ENCODE peak calls at places on chromosomes 2 and 18, in four cellular contexts. One of them, this sample, is unnamed.

GRCh38 chr18:31603335-31603734 is 11.7 kb downstream of the TTR start:
- DNase-seq in HepG2: no peak
- DNase-seq in H1: no peak
- DNase-seq in GM12878: no peak
- DNase-seq in this sample: no peak

GRCh38 chr2:208319403-208319802 is 53.3 kb downstream of the PIKFYVE start:
- DNase-seq in HepG2: no peak
- DNase-seq in H1: no peak
- DNase-seq in GM12878: peak
- DNase-seq in this sample: no peak

GRCh38 chr2:105126353-105126752 is 88.5 kb downstream of the MRPS9 start:
- DNase-seq in HepG2: no peak
- DNase-seq in H1: no peak
- DNase-seq in GM12878: no peak
- DNase-seq in this sample: no peak

GRCh38 chr2:209772316-209772715 is 684 bp downstream of the UNC80 start:
- DNase-seq in HepG2: no peak
- DNase-seq in H1: no peak
- DNase-seq in GM12878: no peak
- DNase-seq in this sample: no peak

GRCh38 chr18:49183921-49184320 is 233.2 kb upstream of the SMAD7 start:
- DNase-seq in HepG2: no peak
- DNase-seq in H1: no peak
- DNase-seq in GM12878: no peak
- DNase-seq in this sample: no peak

GRCh38 chr18:50114448-50114847 is 80.5 kb downstream of the MYO5B start:
- DNase-seq in HepG2: no peak
- DNase-seq in H1: no peak
- DNase-seq in GM12878: no peak
- DNase-seq in this sample: no peak

GRCh38 chr2:237766334-237766733 is 32.2 kb upstream of the RBM44 start:
- DNase-seq in HepG2: no peak
- DNase-seq in H1: no peak
- DNase-seq in GM12878: no peak
- DNase-seq in this sample: no peak

GRCh38 chr2:29317077-29317517 is 201.9 kb downstream of the CLIP4 start:
- DNase-seq in HepG2: no peak
- DNase-seq in H1: no peak
- DNase-seq in GM12878: peak
- DNase-seq in this sample: no peak

GRCh38 chr18:31241900-31242409 is 76.0 kb upstream of the DSG1 start:
- DNase-seq in HepG2: peak
- DNase-seq in H1: peak
- DNase-seq in GM12878: no peak
- DNase-seq in this sample: peak

GRCh38 chr2:19363474-19363778 is 5.0 kb upstream of the OSR1 start:
- DNase-seq in HepG2: no peak
- DNase-seq in H1: no peak
- DNase-seq in GM12878: no peak
- DNase-seq in this sample: no peak

GRCh38 chr18:57436193-57436964 is 1.2 kb downstream of the ONECUT2 start:
- DNase-seq in HepG2: no peak
- DNase-seq in H1: no peak
- DNase-seq in GM12878: no peak
- DNase-seq in this sample: no peak

GRCh38 chr2:233480490-233481202 is 85.9 kb downstream of the USP40 start:
- DNase-seq in HepG2: peak
- DNase-seq in H1: no peak
- DNase-seq in GM12878: no peak
- DNase-seq in this sample: no peak

GRCh38 chr2:171412571-171412970 is 21.2 kb downstream of the METTL8 start:
- DNase-seq in HepG2: no peak
- DNase-seq in H1: no peak
- DNase-seq in GM12878: no peak
- DNase-seq in this sample: no peak

GRCh38 chr2:69003731-69004130 is 9.2 kb upstream of the ANTXR1 start:
- DNase-seq in HepG2: no peak
- DNase-seq in H1: no peak
- DNase-seq in GM12878: no peak
- DNase-seq in this sample: no peak

GRCh38 chr2:85318222-85319182 is 9.3 kb downstream of the TGOLN2 start:
- DNase-seq in HepG2: no peak
- DNase-seq in H1: no peak
- DNase-seq in GM12878: no peak
- DNase-seq in this sample: no peak

GRCh38 chr2:20001361-20001863 is 11.1 kb downstream of the MATN3 start:
- DNase-seq in HepG2: no peak
- DNase-seq in H1: no peak
- DNase-seq in GM12878: no peak
- DNase-seq in this sample: no peak

GRCh38 chr18:50659091-50660003 is 99.5 kb downstream of the MAPK4 start:
- DNase-seq in HepG2: peak
- DNase-seq in H1: no peak
- DNase-seq in GM12878: no peak
- DNase-seq in this sample: no peak

GRCh38 chr18:12034241-12035100 is 53.2 kb downstream of the IMPA2 start:
- DNase-seq in HepG2: no peak
- DNase-seq in H1: no peak
- DNase-seq in GM12878: no peak
- DNase-seq in this sample: no peak

GRCh38 chr18:79878741-79879358 is 72.6 kb downstream of the SLC66A2 start:
- DNase-seq in HepG2: no peak
- DNase-seq in H1: no peak
- DNase-seq in GM12878: no peak
- DNase-seq in this sample: no peak

GRCh38 chr2:1234731-1235308 is 178.4 kb upstream of the TPO start:
- DNase-seq in HepG2: no peak
- DNase-seq in H1: no peak
- DNase-seq in GM12878: no peak
- DNase-seq in this sample: no peak

GRCh38 chr2:11348209-11348749 is 3.8 kb upstream of the ROCK2 start:
- DNase-seq in HepG2: peak
- DNase-seq in H1: no peak
- DNase-seq in GM12878: no peak
- DNase-seq in this sample: no peak

GRCh38 chr2:196293751-196294486 is 122.5 kb upstream of the STK17B start:
- DNase-seq in HepG2: no peak
- DNase-seq in H1: no peak
- DNase-seq in GM12878: no peak
- DNase-seq in this sample: no peak

GRCh38 chr2:190853659-190854386 is 26.8 kb upstream of the GLS start:
- DNase-seq in HepG2: no peak
- DNase-seq in H1: no peak
- DNase-seq in GM12878: no peak
- DNase-seq in this sample: no peak

GRCh38 chr18:36697905-36698304 is 130.9 kb downstream of the TPGS2 start:
- DNase-seq in HepG2: no peak
- DNase-seq in H1: no peak
- DNase-seq in GM12878: no peak
- DNase-seq in this sample: no peak

GRCh38 chr2:18749912-18750526 is 160.7 kb upstream of the NT5C1B start:
- DNase-seq in HepG2: peak
- DNase-seq in H1: no peak
- DNase-seq in GM12878: no peak
- DNase-seq in this sample: peak

GRCh38 chr2:26849056-26850001 is 1.4 kb downstream of the DPYSL5 start:
- DNase-seq in HepG2: no peak
- DNase-seq in H1: no peak
- DNase-seq in GM12878: no peak
- DNase-seq in this sample: peak

GRCh38 chr2:13006407-13006806 is 289.7 kb downstream of the TRIB2 start:
- DNase-seq in HepG2: no peak
- DNase-seq in H1: no peak
- DNase-seq in GM12878: no peak
- DNase-seq in this sample: no peak

GRCh38 chr2:105610444-105611327 is 134.0 kb upstream of the NCK2 start:
- DNase-seq in HepG2: peak
- DNase-seq in H1: no peak
- DNase-seq in GM12878: no peak
- DNase-seq in this sample: no peak

GRCh38 chr2:20146401-20146800 is 78.5 kb downstream of the SDC1 start:
- DNase-seq in HepG2: no peak
- DNase-seq in H1: no peak
- DNase-seq in GM12878: no peak
- DNase-seq in this sample: no peak

GRCh38 chr2:24191848-24192247 is 17.0 kb downstream of the FAM228A start:
- DNase-seq in HepG2: no peak
- DNase-seq in H1: no peak
- DNase-seq in GM12878: no peak
- DNase-seq in this sample: no peak

GRCh38 chr18:78865771-78866310 is 113.8 kb upstream of the SALL3 start:
- DNase-seq in HepG2: no peak
- DNase-seq in H1: no peak
- DNase-seq in GM12878: no peak
- DNase-seq in this sample: no peak

GRCh38 chr2:120323807-120324399 is 22.0 kb upstream of the INHBB start:
- DNase-seq in HepG2: no peak
- DNase-seq in H1: no peak
- DNase-seq in GM12878: no peak
- DNase-seq in this sample: peak

GRCh38 chr2:111662771-111663470 is 221.1 kb downstream of the ANAPC1 start:
- DNase-seq in HepG2: no peak
- DNase-seq in H1: no peak
- DNase-seq in GM12878: no peak
- DNase-seq in this sample: no peak

GRCh38 chr2:71748227-71748626 is 294.9 kb downstream of the DYSF start:
- DNase-seq in HepG2: no peak
- DNase-seq in H1: no peak
- DNase-seq in GM12878: no peak
- DNase-seq in this sample: peak

GRCh38 chr2:207865210-207865609 is 95.5 kb upstream of the FZD5 start:
- DNase-seq in HepG2: no peak
- DNase-seq in H1: no peak
- DNase-seq in GM12878: no peak
- DNase-seq in this sample: no peak

GRCh38 chr2:224983719-224984388 is 58.4 kb downstream of the DOCK10 start:
- DNase-seq in HepG2: no peak
- DNase-seq in H1: no peak
- DNase-seq in GM12878: no peak
- DNase-seq in this sample: no peak

GRCh38 chr2:113185643-113186315 is 12.0 kb downstream of the PSD4 start:
- DNase-seq in HepG2: no peak
- DNase-seq in H1: no peak
- DNase-seq in GM12878: no peak
- DNase-seq in this sample: no peak

GRCh38 chr18:22385718-22386117 is 32.0 kb downstream of the CTAGE1 start:
- DNase-seq in HepG2: no peak
- DNase-seq in H1: no peak
- DNase-seq in GM12878: no peak
- DNase-seq in this sample: no peak

GRCh38 chr2:240586919-240587800 is 626 bp downstream of the CAPN10 start:
- DNase-seq in HepG2: peak
- DNase-seq in H1: no peak
- DNase-seq in GM12878: no peak
- DNase-seq in this sample: no peak

GRCh38 chr2:40440835-40441234 is 11.1 kb downstream of the SLC8A1 start:
- DNase-seq in HepG2: no peak
- DNase-seq in H1: no peak
- DNase-seq in GM12878: no peak
- DNase-seq in this sample: no peak

GRCh38 chr18:35497006-35497333 is 790 bp downstream of the INO80C start:
- DNase-seq in HepG2: no peak
- DNase-seq in H1: no peak
- DNase-seq in GM12878: no peak
- DNase-seq in this sample: peak
- TF ChIP-seq TAF1 in HepG2: no peak
- TF ChIP-seq TAF1 in H1: no peak
- TF ChIP-seq TAF1 in GM12878: no peak
- TF ChIP-seq TAF1 in this sample: no peak

GRCh38 chr2:5694016-5694690 is 2.0 kb downstream of the SOX11 start:
- DNase-seq in HepG2: no peak
- DNase-seq in H1: no peak
- DNase-seq in GM12878: no peak
- DNase-seq in this sample: no peak
- TF ChIP-seq HDAC2 in HepG2: no peak
- TF ChIP-seq HDAC2 in H1: no peak
- TF ChIP-seq HDAC2 in GM12878: no peak
- TF ChIP-seq HDAC2 in this sample: no peak

DNA sequence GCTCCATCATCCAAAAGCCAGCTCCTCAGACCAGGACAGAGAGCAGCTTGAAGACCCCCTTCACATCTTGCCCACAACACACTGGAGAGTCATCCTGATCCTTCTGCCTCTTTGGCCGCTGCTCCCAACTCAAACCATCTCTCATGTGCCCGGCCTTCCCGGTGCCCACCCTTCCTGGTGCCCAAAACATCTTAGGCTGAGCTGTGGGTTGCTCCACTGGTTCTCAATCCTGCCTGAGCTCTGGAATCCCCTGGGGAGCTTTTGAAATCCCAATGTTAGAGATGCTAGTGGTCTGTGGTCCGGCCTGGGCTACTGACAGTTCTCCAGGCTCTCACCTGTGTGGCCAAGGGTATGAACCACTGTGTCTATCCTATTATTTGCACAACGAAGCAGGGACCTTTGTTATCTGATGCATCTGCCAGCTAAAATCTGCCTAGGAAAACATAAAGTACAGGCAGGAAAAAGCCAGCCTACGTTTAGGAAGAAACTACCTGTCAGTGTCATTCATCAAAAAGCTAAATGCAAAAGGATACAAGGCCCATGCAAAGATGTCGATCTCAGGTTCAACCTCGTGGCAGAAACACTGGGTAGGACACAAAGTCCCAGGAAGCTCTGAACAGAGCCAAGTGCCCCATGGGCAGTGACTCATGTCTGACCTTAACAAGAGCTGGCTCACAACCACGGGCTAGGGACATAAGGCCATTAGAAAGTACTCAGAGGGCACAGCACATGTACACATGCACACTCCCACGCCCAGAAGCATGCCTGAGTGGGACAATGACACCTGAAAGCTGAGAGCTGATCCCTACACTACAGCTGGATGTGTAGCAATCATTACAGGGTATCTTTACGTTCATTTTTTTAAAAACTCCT is 30.8 kb downstream of the TBC1D8 start:
- DNase-seq in HepG2: peak
- DNase-seq in H1: no peak
- DNase-seq in GM12878: no peak
- DNase-seq in this sample: no peak
- TF ChIP-seq TAF1 in HepG2: no peak
- TF ChIP-seq TAF1 in H1: no peak
- TF ChIP-seq TAF1 in GM12878: no peak
- TF ChIP-seq TAF1 in this sample: no peak

DNA sequence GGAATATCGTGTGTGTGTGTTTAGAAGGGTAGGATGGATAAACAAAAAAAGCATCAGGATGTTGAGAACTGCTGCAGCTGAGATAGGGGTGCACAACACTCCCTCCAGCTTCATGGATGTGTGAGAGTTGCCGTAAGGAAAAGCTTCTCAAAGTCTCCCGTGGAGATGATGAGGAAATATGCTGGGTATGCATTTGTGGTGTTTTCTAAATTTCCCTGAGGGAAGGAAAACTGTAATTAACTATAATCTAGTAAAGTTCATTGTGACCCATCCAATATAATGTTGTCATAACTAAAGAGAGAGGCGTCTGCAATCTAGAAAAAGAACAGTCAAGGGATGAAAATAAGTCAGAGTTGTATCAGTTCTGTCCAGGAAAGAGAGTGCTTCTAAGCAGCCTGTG is 7.2 kb upstream of the LMAN2L start:
- DNase-seq in HepG2: no peak
- DNase-seq in H1: no peak
- DNase-seq in GM12878: no peak
- DNase-seq in this sample: no peak
- TF ChIP-seq HDAC2 in HepG2: no peak
- TF ChIP-seq HDAC2 in H1: no peak
- TF ChIP-seq HDAC2 in GM12878: no peak
- TF ChIP-seq HDAC2 in this sample: no peak

GRCh38 chr2:45855374-45855773 is 203.9 kb downstream of the PRKCE start:
- DNase-seq in HepG2: no peak
- DNase-seq in H1: no peak
- DNase-seq in GM12878: no peak
- DNase-seq in this sample: no peak
- TF ChIP-seq TAF1 in HepG2: no peak
- TF ChIP-seq TAF1 in H1: no peak
- TF ChIP-seq TAF1 in GM12878: no peak
- TF ChIP-seq TAF1 in this sample: no peak